ENCODE peak calls at places on chromosome 9, in six cellular contexts. Q is body of pancreas, E is MCF 10A, P is transverse colon, I is progenitor cell of endocrine pancreas, M is tibial nerve. Z is an unnamed sample.

GRCh38 chr9:6408320-6408719 is 4.7 kb upstream of the UHRF2 start:
- DNase-seq in Q (no peak), E (no peak), P (no peak), I (no peak), M (no peak), Z (no peak)

GRCh38 chr9:112029921-112030444 is 133.4 kb downstream of the UGCG start:
- DNase-seq in Q (peak), E (peak), P (no peak), I (no peak), M (no peak), Z (no peak)

GRCh38 chr9:116208417-116209232 is 55.0 kb downstream of the PAPPA start:
- DNase-seq in Q (no peak), E (peak), P (no peak), I (no peak), M (no peak), Z (peak)

GRCh38 chr9:120935383-120935857 is 8.8 kb upstream of the TRAF1 start:
- DNase-seq in Q (peak), E (peak), P (peak), I (no peak), M (peak), Z (peak)

GRCh38 chr9:124784503-124784902 is 7.6 kb downstream of the OLFML2A start:
- DNase-seq in Q (no peak), E (peak), P (no peak), I (no peak), M (no peak), Z (peak)

GRCh38 chr9:36034911-36035490 is 1.7 kb upstream of the RECK start:
- DNase-seq in Q (no peak), E (no peak), P (no peak), I (no peak), M (no peak), Z (no peak)

GRCh38 chr9:7489018-7489417 is 310.6 kb downstream of the DMAC1 start:
- DNase-seq in Q (peak), E (peak), P (peak), I (no peak), M (peak), Z (no peak)

GRCh38 chr9:130530932-130531331 is 48.4 kb upstream of the FUBP3 start:
- DNase-seq in Q (peak), E (peak), P (no peak), I (no peak), M (no peak), Z (no peak)

GRCh38 chr9:137665697-137666504 is 47.1 kb downstream of the EHMT1 start:
- DNase-seq in Q (no peak), E (no peak), P (no peak), I (no peak), M (no peak), Z (peak)

GRCh38 chr9:70093095-70093494 is 49.4 kb downstream of the MAMDC2 start:
- DNase-seq in Q (no peak), E (no peak), P (no peak), I (no peak), M (no peak), Z (no peak)

GRCh38 chr9:135731454-135731853 is 29.5 kb downstream of the KCNT1 start:
- DNase-seq in Q (no peak), E (no peak), P (no peak), I (no peak), M (no peak), Z (no peak)

GRCh38 chr9:116705531-116705930 is 18.4 kb downstream of the TRIM32 start:
- DNase-seq in Q (no peak), E (no peak), P (no peak), I (no peak), M (no peak), Z (no peak)

GRCh38 chr9:89408628-89409101 is 89.2 kb downstream of the SEMA4D start:
- DNase-seq in Q (no peak), E (no peak), P (peak), I (no peak), M (no peak), Z (no peak)

GRCh38 chr9:122614362-122614761 is at the start of gene OR1Q1:
- DNase-seq in Q (no peak), E (no peak), P (no peak), I (no peak), M (no peak), Z (no peak)

GRCh38 chr9:76677481-76678055 is 86.7 kb upstream of the PCA3 start:
- DNase-seq in Q (no peak), E (no peak), P (no peak), I (no peak), M (no peak), Z (peak)

GRCh38 chr9:79577969-79578723 is 6.4 kb downstream of the TLE4 start:
- DNase-seq in Q (no peak), E (no peak), P (no peak), I (no peak), M (no peak), Z (peak)

GRCh38 chr9:129235931-129236331 is 57.9 kb upstream of the IER5L start:
- DNase-seq in Q (no peak), E (no peak), P (peak), I (no peak), M (no peak), Z (no peak)

GRCh38 chr9:112188884-112189283 is 13.8 kb upstream of the SUSD1 start:
- DNase-seq in Q (no peak), E (no peak), P (no peak), I (no peak), M (no peak), Z (no peak)

GRCh38 chr9:38227656-38228055 is 158.6 kb upstream of the SHB start:
- DNase-seq in Q (no peak), E (peak), P (no peak), I (no peak), M (no peak), Z (peak)

GRCh38 chr9:19976226-19976625 is 187.4 kb upstream of the SLC24A2 start:
- DNase-seq in Q (no peak), E (no peak), P (no peak), I (no peak), M (no peak), Z (no peak)

GRCh38 chr9:114472765-114473446 is 32.4 kb downstream of the WHRN start:
- DNase-seq in Q (no peak), E (peak), P (no peak), I (no peak), M (no peak), Z (no peak)

GRCh38 chr9:129885018-129885669 is 49.9 kb downstream of the USP20 start:
- DNase-seq in Q (peak), E (peak), P (peak), I (no peak), M (peak), Z (no peak)

GRCh38 chr9:5629312-5630037 is 568 bp downstream of the RIC1 start:
- DNase-seq in Q (peak), E (peak), P (peak), I (peak), M (peak), Z (peak)

GRCh38 chr9:18906656-18907395 is 126.2 kb downstream of the SAXO1 start:
- DNase-seq in Q (no peak), E (peak), P (no peak), I (no peak), M (no peak), Z (peak)

GRCh38 chr9:16344343-16344742 is 526.1 kb downstream of the BNC2 start:
- DNase-seq in Q (no peak), E (peak), P (no peak), I (no peak), M (peak), Z (peak)

GRCh38 chr9:99167694-99168093 is 54.0 kb downstream of the ALG2 start:
- DNase-seq in Q (no peak), E (no peak), P (no peak), I (no peak), M (no peak), Z (no peak)

GRCh38 chr9:135951889-135952663 is 9.1 kb downstream of the UBAC1 start:
- DNase-seq in Q (no peak), E (peak), P (no peak), I (no peak), M (no peak), Z (peak)

GRCh38 chr9:120482424-120483186 is 97.4 kb downstream of the CDK5RAP2 start:
- DNase-seq in Q (no peak), E (no peak), P (no peak), I (no peak), M (no peak), Z (peak)

GRCh38 chr9:134174073-134174449 is 9.7 kb upstream of the RNU6ATAC start:
- DNase-seq in Q (peak), E (no peak), P (no peak), I (no peak), M (no peak), Z (no peak)

GRCh38 chr9:114484854-114485443 is 20.3 kb downstream of the WHRN start:
- DNase-seq in Q (peak), E (peak), P (no peak), I (no peak), M (no peak), Z (peak)

GRCh38 chr9:123090198-123090896 is 56.9 kb downstream of the GPR21 start:
- DNase-seq in Q (no peak), E (no peak), P (no peak), I (no peak), M (no peak), Z (no peak)

GRCh38 chr9:37937403-37937802 is 33.5 kb upstream of the SLC25A51 start:
- DNase-seq in Q (no peak), E (no peak), P (no peak), I (no peak), M (no peak), Z (no peak)

GRCh38 chr9:136655244-136656225 is 7.2 kb upstream of the EGFL7 start:
- DNase-seq in Q (no peak), E (no peak), P (no peak), I (no peak), M (no peak), Z (no peak)

GRCh38 chr9:130539473-130540223 is 39.7 kb upstream of the FUBP3 start:
- DNase-seq in Q (no peak), E (peak), P (peak), I (no peak), M (no peak), Z (peak)

GRCh38 chr9:73026375-73026774 is 73.5 kb upstream of the ALDH1A1 start:
- DNase-seq in Q (no peak), E (no peak), P (no peak), I (no peak), M (no peak), Z (no peak)

DNA sequence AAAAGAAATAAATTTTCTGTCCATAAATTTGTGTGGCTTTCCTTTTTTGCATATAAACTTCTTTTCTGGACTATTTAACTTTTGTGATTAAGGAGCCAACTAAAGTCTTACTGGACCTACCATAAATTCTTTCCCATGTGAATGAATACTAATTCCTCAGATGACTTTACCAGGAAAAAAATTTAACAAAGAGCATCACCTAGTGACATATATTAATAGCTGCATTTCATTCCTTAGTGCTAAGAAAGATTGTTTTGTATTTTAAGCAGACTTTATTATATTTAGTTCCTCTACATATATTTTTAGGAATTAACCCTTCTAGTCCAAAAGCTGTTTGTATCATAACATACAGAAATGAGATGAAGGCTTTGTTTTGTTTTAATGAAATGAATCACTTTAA is 64.4 kb downstream of the C9orf85 start:
- DNase-seq in Q (no peak), E (peak), P (no peak), I (no peak), M (no peak), Z (no peak)
- TF ChIP-seq CTCF in Q (peak), E (no peak), P (no peak), I (no peak), M (peak), Z (no peak)

DNA sequence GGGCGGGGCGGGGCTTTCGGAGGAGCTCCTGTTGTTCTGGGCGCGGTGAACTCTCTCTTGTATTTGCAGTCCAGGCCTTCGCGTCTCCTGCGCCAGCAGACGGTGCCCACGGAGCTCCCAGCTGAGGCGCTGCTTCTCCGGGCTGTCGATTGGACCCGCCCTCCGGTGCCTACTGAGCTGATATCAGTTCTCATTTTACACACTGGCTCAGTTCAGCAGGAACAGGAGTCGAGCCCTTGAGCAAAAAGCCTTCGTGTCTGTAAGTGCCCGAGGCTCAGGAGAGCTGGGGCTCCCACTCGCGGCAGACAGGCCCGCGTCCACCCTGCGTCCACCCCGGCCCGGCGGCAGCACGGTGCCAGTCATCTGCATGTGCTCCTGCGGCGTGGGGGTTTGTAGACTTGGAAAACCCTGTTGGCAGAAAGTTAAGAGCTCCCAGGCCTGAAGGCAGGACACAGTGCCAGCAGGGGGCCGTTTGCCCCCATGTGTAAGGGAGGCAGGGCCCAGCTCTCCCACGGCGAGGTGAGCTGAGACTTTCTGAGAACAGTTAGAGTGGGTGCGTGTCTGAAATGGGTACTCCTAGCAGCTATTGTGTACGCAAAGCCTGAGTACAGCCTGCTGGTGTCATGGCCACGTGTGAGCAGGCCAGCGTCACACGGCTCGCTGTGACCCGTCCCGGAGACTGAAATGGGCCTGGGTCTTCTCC is 231.5 kb downstream of the FANCC start:
- DNase-seq in Q (peak), E (no peak), P (no peak), I (no peak), M (no peak), Z (no peak)
- TF ChIP-seq CTCF in Q (no peak), E (no peak), P (no peak), I (no peak), M (no peak), Z (no peak)

DNA sequence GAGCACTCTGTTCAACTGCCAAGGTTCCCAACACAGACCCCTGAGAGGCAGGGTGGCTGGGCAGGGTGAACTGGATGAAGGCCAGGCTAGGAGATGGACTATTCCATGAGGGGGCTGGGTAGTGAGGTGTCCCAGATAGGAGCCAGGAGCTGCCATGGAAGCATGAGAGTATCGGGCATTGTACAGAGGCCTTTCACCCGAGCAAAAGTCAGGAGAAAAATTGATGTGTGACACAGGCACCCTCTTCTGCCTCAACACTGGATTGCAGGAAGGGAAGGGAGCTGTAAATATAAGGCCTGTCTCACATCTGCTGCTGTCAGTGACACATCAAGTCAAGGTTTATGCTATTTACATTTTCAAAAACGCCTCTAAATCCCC is 74.6 kb downstream of the UBAP1 start:
- DNase-seq in Q (no peak), E (peak), P (no peak), I (no peak), M (no peak), Z (peak)
- TF ChIP-seq CTCF in Q (no peak), E (peak), P (no peak), I (no peak), M (peak), Z (peak)

GRCh38 chr9:106738109-106738508 is 124.9 kb upstream of the ZNF462 start:
- DNase-seq in Q (no peak), E (no peak), P (no peak), I (no peak), M (no peak), Z (no peak)
- TF ChIP-seq CTCF in Q (no peak), E (no peak), P (no peak), I (no peak), M (no peak), Z (no peak)

GRCh38 chr9:13480688-13481087 is 201.2 kb upstream of the MPDZ start:
- DNase-seq in Q (no peak), E (no peak), P (no peak), I (no peak), M (no peak), Z (peak)
- TF ChIP-seq CTCF in Q (no peak), E (no peak), P (no peak), I (no peak), M (no peak), Z (no peak)

GRCh38 chr9:108919517-108919916 is 14.4 kb downstream of the ELP1 start:
- DNase-seq in Q (no peak), E (no peak), P (no peak), I (no peak), M (no peak), Z (no peak)

GRCh38 chr9:108924436-108924835 is 9.5 kb downstream of the ELP1 start:
- DNase-seq in Q (no peak), E (no peak), P (no peak), I (no peak), M (no peak), Z (no peak)

GRCh38 chr9:108921200-108921599 is 12.7 kb downstream of the ELP1 start:
- DNase-seq in Q (no peak), E (no peak), P (no peak), I (no peak), M (no peak), Z (no peak)
- TF ChIP-seq CTCF in Q (no peak), E (no peak), P (no peak), I (no peak), M (no peak), Z (no peak)

DNA sequence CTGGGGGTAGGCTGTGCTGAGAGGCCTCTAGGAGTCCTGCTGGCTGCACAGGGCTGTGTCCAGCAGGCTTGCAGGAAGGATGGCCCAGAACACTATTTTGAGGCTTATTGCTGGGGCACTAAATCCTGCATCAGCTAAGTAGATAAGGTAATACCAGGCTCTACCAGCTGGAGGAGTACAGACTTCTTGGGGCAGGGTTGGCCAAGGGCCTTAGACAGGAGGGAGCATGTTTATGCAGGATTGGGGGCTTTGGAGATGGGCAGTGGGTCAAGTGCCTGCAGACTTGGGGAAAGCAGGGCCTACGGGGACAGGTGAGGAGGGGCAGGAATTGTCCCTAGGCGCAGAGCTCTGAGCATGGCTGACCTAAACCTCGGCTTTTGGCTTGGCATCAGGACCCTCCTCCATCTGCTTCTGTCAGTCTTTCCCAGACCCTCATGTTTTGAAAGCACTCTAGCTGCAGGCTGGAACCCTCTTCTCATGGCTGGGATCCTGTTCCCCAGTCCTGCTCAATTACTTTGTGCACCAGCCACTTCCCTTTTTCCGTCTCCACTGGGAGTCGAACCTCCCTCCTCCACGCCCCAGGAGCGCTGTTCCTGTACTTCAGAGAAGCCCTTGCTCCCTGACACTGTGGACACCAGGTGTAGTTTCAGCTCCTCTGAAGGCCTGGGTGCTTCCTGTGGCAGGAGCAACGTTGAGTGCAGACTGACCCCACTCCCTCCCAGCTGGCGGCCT is 61.0 kb upstream of the SPTLC1 start:
- DNase-seq in Q (no peak), E (no peak), P (no peak), I (no peak), M (no peak), Z (no peak)
- TF ChIP-seq CTCF in Q (no peak), E (peak), P (no peak), I (peak), M (no peak), Z (peak)

GRCh38 chr9:25260056-25260455 is 418.2 kb downstream of the TUSC1 start:
- DNase-seq in Q (no peak), E (no peak), P (no peak), I (no peak), M (no peak), Z (no peak)

DNA sequence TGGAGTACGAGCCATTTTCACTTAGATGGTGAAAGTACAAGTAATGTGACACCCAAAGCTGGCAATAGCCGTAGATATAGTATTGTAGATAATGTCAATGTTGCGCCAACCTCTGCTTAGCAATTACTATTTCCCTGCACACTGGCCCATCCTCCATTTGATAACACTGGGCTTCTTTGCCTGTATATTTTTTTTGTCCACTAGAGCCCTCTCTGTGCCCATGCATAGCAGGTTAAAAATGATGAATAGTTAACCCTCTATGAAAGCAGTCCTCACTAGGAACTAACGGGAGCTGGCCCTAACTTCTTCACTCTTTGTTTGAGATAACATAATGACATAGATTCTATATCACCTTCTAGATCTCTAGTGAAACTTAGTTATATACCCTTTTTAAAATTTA is 416.8 kb downstream of the TUSC1 start:
- DNase-seq in Q (no peak), E (no peak), P (no peak), I (no peak), M (no peak), Z (no peak)
- TF ChIP-seq CTCF in Q (no peak), E (no peak), P (no peak), I (no peak), M (no peak), Z (no peak)